ENCODE peak calls at places on chromosome 16, in eight cellular contexts. J, O, N, G, F, D, K and H are unnamed samples.

GRCh38 chr16:54444851-54445523 is 158.4 kb upstream of the IRX3 start:
- DNase-seq in J (no peak), O (no peak), N (no peak), G (no peak), F (no peak), D (no peak), K (peak; percentile 76), H (no peak)

GRCh38 chr16:72961115-72961832 is 86.7 kb downstream of the ZFHX3 start:
- DNase-seq in J (no peak), O (no peak), N (no peak), G (no peak), F (no peak), D (no peak), K (peak; percentile 24), H (no peak)

GRCh38 chr16:1778200-1779179 is 3.9 kb downstream of the SPSB3 start:
- DNase-seq in J (no peak), O (no peak), N (peak; percentile 10), G (no peak), F (no peak), D (no peak), K (no peak), H (no peak)

GRCh38 chr16:74730049-74730683 is 29.5 kb upstream of the MLKL start:
- DNase-seq in J (no peak), O (no peak), N (no peak), G (no peak), F (no peak), D (no peak), K (peak; percentile 5), H (peak; percentile 33)

GRCh38 chr16:73304008-73304814 is 256.3 kb upstream of the ZFHX3 start:
- DNase-seq in J (no peak), O (no peak), N (no peak), G (no peak), F (no peak), D (no peak), K (no peak), H (peak; percentile 17)

GRCh38 chr16:73569266-73569665 is 521.3 kb upstream of the ZFHX3 start:
- DNase-seq in J (no peak), O (no peak), N (no peak), G (no peak), F (no peak), D (no peak), K (no peak), H (no peak)

GRCh38 chr16:30335598-30336474 is 19.3 kb downstream of the CD2BP2 start:
- DNase-seq in J (peak; percentile 57), O (no peak), N (no peak), G (no peak), F (peak; percentile 52), D (peak; percentile 63), K (peak; percentile 29), H (peak; percentile 59)

GRCh38 chr16:56776562-56776961 is 46.6 kb downstream of the NUP93 start:
- DNase-seq in J (no peak), O (no peak), N (no peak), G (no peak), F (no peak), D (no peak), K (peak; percentile 47), H (peak; percentile 60)

GRCh38 chr16:11079657-11080187 is 135.4 kb downstream of the CLEC16A start:
- DNase-seq in J (peak; percentile 78), O (no peak), N (no peak), G (peak; percentile 77), F (no peak), D (peak; percentile 54), K (peak; percentile 95), H (peak; percentile 88)

GRCh38 chr16:66387817-66388332 is 21.4 kb downstream of the CDH5 start:
- DNase-seq in J (no peak), O (no peak), N (no peak), G (no peak), F (peak; percentile 28), D (no peak), K (no peak), H (no peak)